ENCODE peak calls at places on chromosomes 13 and 19, in eight cellular contexts. One of them, this sample, is unnamed.

GRCh38 chr13:46097015-46097414 is 7.8 kb downstream of the CPB2 start:
- DNase-seq in fibroblast of the aortic adventitia: no peak
- DNase-seq in AG04450: no peak
- DNase-seq in stimulated activated CD4-positive, alpha-beta T cell treated with anti-CD3 and anti-CD28 coated beads, Interleukin-4, amount 100 ng/mL, for 48 hours: no peak
- DNase-seq in iris pigment epithelial cell: no peak
- DNase-seq in HT-29: no peak
- DNase-seq in AG10803: no peak
- DNase-seq in lower leg skin: no peak
- DNase-seq in this sample: no peak

GRCh38 chr19:18086590-18087138 is at the start of gene IL12RB1:
- DNase-seq in fibroblast of the aortic adventitia: no peak
- DNase-seq in lower leg skin: no peak
- DNase-seq in HT-29: no peak
- DNase-seq in iris pigment epithelial cell: peak; percentile 27
- DNase-seq in AG10803: no peak
- DNase-seq in AG04450: no peak
- DNase-seq in stimulated activated CD4-positive, alpha-beta T cell treated with anti-CD3 and anti-CD28 coated beads, Interleukin-4, amount 100 ng/mL, for 48 hours: peak; percentile 32
- DNase-seq in this sample: no peak

GRCh38 chr19:55270172-55270942 is 9.6 kb downstream of the HSPBP1 start:
- DNase-seq in lower leg skin: no peak
- DNase-seq in fibroblast of the aortic adventitia: no peak
- DNase-seq in AG04450: no peak
- DNase-seq in AG10803: no peak
- DNase-seq in HT-29: no peak
- DNase-seq in iris pigment epithelial cell: no peak
- DNase-seq in stimulated activated CD4-positive, alpha-beta T cell treated with anti-CD3 and anti-CD28 coated beads, Interleukin-4, amount 100 ng/mL, for 48 hours: no peak
- DNase-seq in this sample: no peak

GRCh38 chr19:18522124-18522861 is 423 bp upstream of the ELL start:
- DNase-seq in iris pigment epithelial cell: peak; percentile 100
- DNase-seq in fibroblast of the aortic adventitia: peak; percentile 100
- DNase-seq in AG10803: peak; percentile 100
- DNase-seq in HT-29: peak; percentile 98
- DNase-seq in AG04450: peak; percentile 100
- DNase-seq in stimulated activated CD4-positive, alpha-beta T cell treated with anti-CD3 and anti-CD28 coated beads, Interleukin-4, amount 100 ng/mL, for 48 hours: peak; percentile 100
- DNase-seq in lower leg skin: peak; percentile 100
- DNase-seq in this sample: peak; percentile 100

GRCh38 chr19:14410054-14410774 is 8.9 kb downstream of the DDX39A start:
- DNase-seq in AG04450: no peak
- DNase-seq in AG10803: no peak
- DNase-seq in lower leg skin: no peak
- DNase-seq in HT-29: no peak
- DNase-seq in stimulated activated CD4-positive, alpha-beta T cell treated with anti-CD3 and anti-CD28 coated beads, Interleukin-4, amount 100 ng/mL, for 48 hours: no peak
- DNase-seq in fibroblast of the aortic adventitia: no peak
- DNase-seq in iris pigment epithelial cell: no peak
- DNase-seq in this sample: no peak

GRCh38 chr19:6970478-6970877 is 50.8 kb downstream of the MBD3L2B start:
- DNase-seq in fibroblast of the aortic adventitia: no peak
- DNase-seq in HT-29: no peak
- DNase-seq in AG10803: no peak
- DNase-seq in stimulated activated CD4-positive, alpha-beta T cell treated with anti-CD3 and anti-CD28 coated beads, Interleukin-4, amount 100 ng/mL, for 48 hours: no peak
- DNase-seq in lower leg skin: no peak
- DNase-seq in iris pigment epithelial cell: peak; percentile 5
- DNase-seq in AG04450: no peak
- DNase-seq in this sample: no peak

GRCh38 chr13:43054803-43055802 is 31.7 kb downstream of the DNAJC15 start:
- DNase-seq in stimulated activated CD4-positive, alpha-beta T cell treated with anti-CD3 and anti-CD28 coated beads, Interleukin-4, amount 100 ng/mL, for 48 hours: no peak
- DNase-seq in iris pigment epithelial cell: peak; percentile 81
- DNase-seq in HT-29: peak; percentile 35
- DNase-seq in AG10803: peak; percentile 67
- DNase-seq in AG04450: peak; percentile 66
- DNase-seq in fibroblast of the aortic adventitia: peak; percentile 90
- DNase-seq in lower leg skin: no peak
- DNase-seq in this sample: peak; percentile 50

GRCh38 chr19:47719047-47719885 is 6.0 kb downstream of the EHD2 start:
- DNase-seq in iris pigment epithelial cell: peak; percentile 95
- DNase-seq in fibroblast of the aortic adventitia: peak; percentile 98
- DNase-seq in AG10803: peak; percentile 100
- DNase-seq in stimulated activated CD4-positive, alpha-beta T cell treated with anti-CD3 and anti-CD28 coated beads, Interleukin-4, amount 100 ng/mL, for 48 hours: no peak
- DNase-seq in lower leg skin: peak; percentile 97
- DNase-seq in HT-29: peak; percentile 43
- DNase-seq in AG04450: peak; percentile 99
- DNase-seq in this sample: peak; percentile 100

GRCh38 chr19:41795031-41795461 is 1.3 kb upstream of the CEACAM3 start:
- DNase-seq in fibroblast of the aortic adventitia: peak; percentile 40
- DNase-seq in lower leg skin: no peak
- DNase-seq in AG04450: no peak
- DNase-seq in stimulated activated CD4-positive, alpha-beta T cell treated with anti-CD3 and anti-CD28 coated beads, Interleukin-4, amount 100 ng/mL, for 48 hours: peak; percentile 55
- DNase-seq in iris pigment epithelial cell: peak; percentile 25
- DNase-seq in AG10803: peak; percentile 28
- DNase-seq in HT-29: peak; percentile 92
- DNase-seq in this sample: no peak

GRCh38 chr19:10091370-10091687 is 5.2 kb downstream of the SHFL start:
- DNase-seq in AG04450: no peak
- DNase-seq in AG10803: no peak
- DNase-seq in HT-29: no peak
- DNase-seq in stimulated activated CD4-positive, alpha-beta T cell treated with anti-CD3 and anti-CD28 coated beads, Interleukin-4, amount 100 ng/mL, for 48 hours: no peak
- DNase-seq in lower leg skin: no peak
- DNase-seq in iris pigment epithelial cell: no peak
- DNase-seq in fibroblast of the aortic adventitia: no peak
- DNase-seq in this sample: no peak

GRCh38 chr19:4357921-4358326 is 14.6 kb downstream of the MPND start:
- DNase-seq in AG10803: no peak
- DNase-seq in lower leg skin: peak; percentile 84
- DNase-seq in iris pigment epithelial cell: no peak
- DNase-seq in fibroblast of the aortic adventitia: no peak
- DNase-seq in HT-29: no peak
- DNase-seq in stimulated activated CD4-positive, alpha-beta T cell treated with anti-CD3 and anti-CD28 coated beads, Interleukin-4, amount 100 ng/mL, for 48 hours: no peak
- DNase-seq in AG04450: no peak
- DNase-seq in this sample: no peak

GRCh38 chr13:108929532-108929931 is 300.1 kb downstream of the MYO16 start:
- DNase-seq in lower leg skin: no peak
- DNase-seq in AG04450: no peak
- DNase-seq in stimulated activated CD4-positive, alpha-beta T cell treated with anti-CD3 and anti-CD28 coated beads, Interleukin-4, amount 100 ng/mL, for 48 hours: no peak
- DNase-seq in AG10803: peak; percentile 61
- DNase-seq in HT-29: peak; percentile 38
- DNase-seq in iris pigment epithelial cell: no peak
- DNase-seq in fibroblast of the aortic adventitia: peak; percentile 62
- DNase-seq in this sample: peak; percentile 71

GRCh38 chr19:8445488-8446001 is 770 bp downstream of the HNRNPM start:
- DNase-seq in HT-29: peak; percentile 37
- DNase-seq in AG10803: no peak
- DNase-seq in AG04450: no peak
- DNase-seq in lower leg skin: peak; percentile 88
- DNase-seq in fibroblast of the aortic adventitia: no peak
- DNase-seq in stimulated activated CD4-positive, alpha-beta T cell treated with anti-CD3 and anti-CD28 coated beads, Interleukin-4, amount 100 ng/mL, for 48 hours: peak; percentile 46
- DNase-seq in iris pigment epithelial cell: peak; percentile 45
- DNase-seq in this sample: peak; percentile 14

GRCh38 chr13:113771709-113772331 is 12.8 kb downstream of the TMEM255B start:
- DNase-seq in lower leg skin: peak; percentile 6
- DNase-seq in AG04450: no peak
- DNase-seq in stimulated activated CD4-positive, alpha-beta T cell treated with anti-CD3 and anti-CD28 coated beads, Interleukin-4, amount 100 ng/mL, for 48 hours: no peak
- DNase-seq in fibroblast of the aortic adventitia: no peak
- DNase-seq in AG10803: no peak
- DNase-seq in HT-29: peak; percentile 41
- DNase-seq in iris pigment epithelial cell: peak; percentile 65
- DNase-seq in this sample: no peak

GRCh38 chr19:5091576-5092215 is 122.8 kb downstream of the KDM4B start:
- DNase-seq in AG10803: peak; percentile 28
- DNase-seq in fibroblast of the aortic adventitia: no peak
- DNase-seq in stimulated activated CD4-positive, alpha-beta T cell treated with anti-CD3 and anti-CD28 coated beads, Interleukin-4, amount 100 ng/mL, for 48 hours: no peak
- DNase-seq in lower leg skin: no peak
- DNase-seq in iris pigment epithelial cell: no peak
- DNase-seq in AG04450: no peak
- DNase-seq in HT-29: no peak
- DNase-seq in this sample: no peak

GRCh38 chr13:112210401-112210800 is 143.5 kb downstream of the SOX1 start:
- DNase-seq in stimulated activated CD4-positive, alpha-beta T cell treated with anti-CD3 and anti-CD28 coated beads, Interleukin-4, amount 100 ng/mL, for 48 hours: no peak
- DNase-seq in iris pigment epithelial cell: no peak
- DNase-seq in HT-29: no peak
- DNase-seq in fibroblast of the aortic adventitia: no peak
- DNase-seq in AG04450: no peak
- DNase-seq in lower leg skin: peak; percentile 72
- DNase-seq in AG10803: no peak
- DNase-seq in this sample: no peak

GRCh38 chr19:40358773-40359172 is 10.3 kb downstream of the PLD3 start:
- DNase-seq in lower leg skin: no peak
- DNase-seq in AG04450: no peak
- DNase-seq in stimulated activated CD4-positive, alpha-beta T cell treated with anti-CD3 and anti-CD28 coated beads, Interleukin-4, amount 100 ng/mL, for 48 hours: no peak
- DNase-seq in fibroblast of the aortic adventitia: no peak
- DNase-seq in AG10803: no peak
- DNase-seq in HT-29: no peak
- DNase-seq in iris pigment epithelial cell: no peak
- DNase-seq in this sample: no peak

GRCh38 chr13:70905035-70905434 is 796.8 kb upstream of the KLHL1 start:
- DNase-seq in iris pigment epithelial cell: peak; percentile 86
- DNase-seq in stimulated activated CD4-positive, alpha-beta T cell treated with anti-CD3 and anti-CD28 coated beads, Interleukin-4, amount 100 ng/mL, for 48 hours: no peak
- DNase-seq in AG04450: no peak
- DNase-seq in HT-29: no peak
- DNase-seq in AG10803: no peak
- DNase-seq in fibroblast of the aortic adventitia: no peak
- DNase-seq in lower leg skin: no peak
- DNase-seq in this sample: no peak

GRCh38 chr13:42266464-42266863 is 5.5 kb upstream of the AKAP11 start:
- DNase-seq in AG04450: peak; percentile 29
- DNase-seq in stimulated activated CD4-positive, alpha-beta T cell treated with anti-CD3 and anti-CD28 coated beads, Interleukin-4, amount 100 ng/mL, for 48 hours: no peak
- DNase-seq in fibroblast of the aortic adventitia: peak; percentile 63
- DNase-seq in AG10803: peak; percentile 58
- DNase-seq in lower leg skin: no peak
- DNase-seq in HT-29: no peak
- DNase-seq in iris pigment epithelial cell: peak; percentile 84
- DNase-seq in this sample: peak; percentile 39

GRCh38 chr13:30156826-30157615 is 150.3 kb downstream of the KATNAL1 start:
- DNase-seq in AG10803: no peak
- DNase-seq in HT-29: no peak
- DNase-seq in fibroblast of the aortic adventitia: no peak
- DNase-seq in iris pigment epithelial cell: no peak
- DNase-seq in stimulated activated CD4-positive, alpha-beta T cell treated with anti-CD3 and anti-CD28 coated beads, Interleukin-4, amount 100 ng/mL, for 48 hours: no peak
- DNase-seq in AG04450: no peak
- DNase-seq in lower leg skin: no peak
- DNase-seq in this sample: no peak

GRCh38 chr13:27018882-27019281 is 152.7 kb downstream of the USP12 start:
- DNase-seq in AG04450: no peak
- DNase-seq in stimulated activated CD4-positive, alpha-beta T cell treated with anti-CD3 and anti-CD28 coated beads, Interleukin-4, amount 100 ng/mL, for 48 hours: no peak
- DNase-seq in iris pigment epithelial cell: no peak
- DNase-seq in fibroblast of the aortic adventitia: no peak
- DNase-seq in lower leg skin: no peak
- DNase-seq in HT-29: no peak
- DNase-seq in AG10803: no peak
- DNase-seq in this sample: no peak

GRCh38 chr19:3006075-3006767 is 22.9 kb downstream of the TLE2 start:
- DNase-seq in HT-29: peak; percentile 38
- DNase-seq in AG04450: no peak
- DNase-seq in fibroblast of the aortic adventitia: no peak
- DNase-seq in lower leg skin: no peak
- DNase-seq in stimulated activated CD4-positive, alpha-beta T cell treated with anti-CD3 and anti-CD28 coated beads, Interleukin-4, amount 100 ng/mL, for 48 hours: no peak
- DNase-seq in iris pigment epithelial cell: no peak
- DNase-seq in AG10803: no peak
- DNase-seq in this sample: no peak

GRCh38 chr13:72149701-72150100 is 282.7 kb upstream of the DACH1 start:
- DNase-seq in stimulated activated CD4-positive, alpha-beta T cell treated with anti-CD3 and anti-CD28 coated beads, Interleukin-4, amount 100 ng/mL, for 48 hours: no peak
- DNase-seq in HT-29: no peak
- DNase-seq in fibroblast of the aortic adventitia: no peak
- DNase-seq in iris pigment epithelial cell: no peak
- DNase-seq in AG04450: no peak
- DNase-seq in lower leg skin: no peak
- DNase-seq in AG10803: no peak
- DNase-seq in this sample: no peak

GRCh38 chr13:43572601-43573360 is 214.0 kb downstream of the ENOX1 start:
- DNase-seq in lower leg skin: no peak
- DNase-seq in AG10803: peak; percentile 85
- DNase-seq in iris pigment epithelial cell: peak; percentile 35
- DNase-seq in HT-29: no peak
- DNase-seq in AG04450: no peak
- DNase-seq in fibroblast of the aortic adventitia: peak; percentile 21
- DNase-seq in stimulated activated CD4-positive, alpha-beta T cell treated with anti-CD3 and anti-CD28 coated beads, Interleukin-4, amount 100 ng/mL, for 48 hours: no peak
- DNase-seq in this sample: peak; percentile 63

GRCh38 chr13:78958019-78958418 is 299.1 kb upstream of the OBI1 start:
- DNase-seq in HT-29: no peak
- DNase-seq in iris pigment epithelial cell: no peak
- DNase-seq in lower leg skin: no peak
- DNase-seq in AG04450: no peak
- DNase-seq in stimulated activated CD4-positive, alpha-beta T cell treated with anti-CD3 and anti-CD28 coated beads, Interleukin-4, amount 100 ng/mL, for 48 hours: no peak
- DNase-seq in fibroblast of the aortic adventitia: no peak
- DNase-seq in AG10803: no peak
- DNase-seq in this sample: no peak

GRCh38 chr19:55241935-55242464 is 13.4 kb upstream of the TMEM86B start:
- DNase-seq in AG10803: no peak
- DNase-seq in fibroblast of the aortic adventitia: no peak
- DNase-seq in stimulated activated CD4-positive, alpha-beta T cell treated with anti-CD3 and anti-CD28 coated beads, Interleukin-4, amount 100 ng/mL, for 48 hours: no peak
- DNase-seq in AG04450: no peak
- DNase-seq in HT-29: no peak
- DNase-seq in lower leg skin: no peak
- DNase-seq in iris pigment epithelial cell: no peak
- DNase-seq in this sample: no peak

GRCh38 chr19:1690570-1691307 is 38.3 kb upstream of the TCF3 start:
- DNase-seq in AG10803: no peak
- DNase-seq in AG04450: no peak
- DNase-seq in HT-29: peak; percentile 34
- DNase-seq in stimulated activated CD4-positive, alpha-beta T cell treated with anti-CD3 and anti-CD28 coated beads, Interleukin-4, amount 100 ng/mL, for 48 hours: peak; percentile 77
- DNase-seq in iris pigment epithelial cell: peak; percentile 18
- DNase-seq in fibroblast of the aortic adventitia: no peak
- DNase-seq in lower leg skin: no peak
- DNase-seq in this sample: no peak

GRCh38 chr19:31821346-31821745 is 472.1 kb upstream of the TSHZ3 start:
- DNase-seq in fibroblast of the aortic adventitia: no peak
- DNase-seq in lower leg skin: no peak
- DNase-seq in AG04450: no peak
- DNase-seq in iris pigment epithelial cell: no peak
- DNase-seq in AG10803: no peak
- DNase-seq in HT-29: no peak
- DNase-seq in stimulated activated CD4-positive, alpha-beta T cell treated with anti-CD3 and anti-CD28 coated beads, Interleukin-4, amount 100 ng/mL, for 48 hours: no peak
- DNase-seq in this sample: no peak

GRCh38 chr19:45113628-45114027 is 20.6 kb downstream of the PPP1R37 start:
- DNase-seq in AG04450: no peak
- DNase-seq in iris pigment epithelial cell: no peak
- DNase-seq in fibroblast of the aortic adventitia: no peak
- DNase-seq in lower leg skin: no peak
- DNase-seq in AG10803: no peak
- DNase-seq in HT-29: peak; percentile 65
- DNase-seq in stimulated activated CD4-positive, alpha-beta T cell treated with anti-CD3 and anti-CD28 coated beads, Interleukin-4, amount 100 ng/mL, for 48 hours: no peak
- DNase-seq in this sample: no peak

GRCh38 chr13:30341815-30342570 is 34.6 kb upstream of the KATNAL1 start:
- DNase-seq in stimulated activated CD4-positive, alpha-beta T cell treated with anti-CD3 and anti-CD28 coated beads, Interleukin-4, amount 100 ng/mL, for 48 hours: no peak
- DNase-seq in lower leg skin: peak; percentile 96
- DNase-seq in AG10803: peak; percentile 94
- DNase-seq in fibroblast of the aortic adventitia: peak; percentile 96
- DNase-seq in iris pigment epithelial cell: peak; percentile 94
- DNase-seq in HT-29: no peak
- DNase-seq in AG04450: peak; percentile 71
- DNase-seq in this sample: peak; percentile 91

GRCh38 chr19:51366999-51367564 is 894 bp upstream of the ETFB start:
- DNase-seq in stimulated activated CD4-positive, alpha-beta T cell treated with anti-CD3 and anti-CD28 coated beads, Interleukin-4, amount 100 ng/mL, for 48 hours: no peak
- DNase-seq in AG10803: no peak
- DNase-seq in AG04450: no peak
- DNase-seq in HT-29: no peak
- DNase-seq in fibroblast of the aortic adventitia: no peak
- DNase-seq in lower leg skin: peak; percentile 90
- DNase-seq in iris pigment epithelial cell: peak; percentile 24
- DNase-seq in this sample: no peak

This sample was measured in fibroblast of gingiva.